ENCODE peak calls at places on chromosomes 13 and 19, in seven cellular contexts. K is IMR-90, S is mesendoderm, Y is neuronal stem cell, L is H9, F is mesenchymal stem cell, A is trophoblast cell. X is an unnamed sample.
A peak's percentile ranks its signal among the peaks of the same experiment; 100 is the strongest.

GRCh38 chr13:42398542-42398941 is 126.6 kb downstream of the AKAP11 start:
- DNase-seq in A (no peak), F (peak; percentile 84), K (no peak), S (no peak), Y (no peak), L (no peak), X (no peak)

GRCh38 chr13:41053384-41053826 is 7.9 kb upstream of the WBP4 start:
- DNase-seq in L (no peak), F (peak; percentile 61), K (peak; percentile 49), S (no peak), Y (no peak), A (peak; percentile 46), X (no peak)

GRCh38 chr13:22915442-22916082 is 265.2 kb upstream of the SGCG start:
- DNase-seq in K (peak; percentile 17), F (peak; percentile 4), Y (peak; percentile 52), L (peak; percentile 88), S (peak; percentile 93), A (peak; percentile 57), X (peak; percentile 66)

GRCh38 chr19:30664358-30665058 is 292.3 kb downstream of the ZNF536 start:
- DNase-seq in A (peak; percentile 6), Y (no peak), S (peak; percentile 63), F (no peak), K (peak; percentile 4), L (peak; percentile 53), X (no peak)

GRCh38 chr19:30082168-30082567 is 140.1 kb downstream of the URI1 start:
- DNase-seq in A (no peak), F (no peak), Y (no peak), L (no peak), S (no peak), K (no peak), X (no peak)

GRCh38 chr19:45667620-45668341 is at the start of gene GIPR:
- DNase-seq in S (peak; percentile 85), K (peak; percentile 38), Y (no peak), F (peak; percentile 68), A (peak; percentile 86), L (peak; percentile 83), X (no peak)

GRCh38 chr13:21338651-21339278 is 120.3 kb downstream of the ZDHHC20 start:
- DNase-seq in F (no peak), L (no peak), Y (no peak), A (peak; percentile 87), K (no peak), S (peak; percentile 85), X (no peak)

GRCh38 chr13:30618186-30618937 is 642 bp downstream of the USPL1 start:
- DNase-seq in A (peak; percentile 31), F (peak; percentile 41), S (no peak), L (no peak), K (no peak), Y (peak; percentile 18), X (no peak)

GRCh38 chr19:13241321-13242104 is 91.3 kb downstream of the IER2 start:
- DNase-seq in F (no peak), S (no peak), K (no peak), Y (no peak), L (peak; percentile 52), A (no peak), X (no peak)

GRCh38 chr19:41407271-41407670 is 9.7 kb downstream of the BCKDHA start:
- DNase-seq in Y (no peak), L (peak; percentile 67), S (peak; percentile 67), F (no peak), A (no peak), K (no peak), X (no peak)

GRCh38 chr13:23618341-23618740 is 48.1 kb downstream of the TNFRSF19 start:
- DNase-seq in Y (no peak), F (peak; percentile 84), S (peak; percentile 92), K (peak; percentile 98), A (peak; percentile 65), L (no peak), X (no peak)

GRCh38 chr19:48770734-48771472 is 15.6 kb downstream of the FGF21 start:
- DNase-seq in L (no peak), S (peak; percentile 19), F (no peak), Y (no peak), A (peak; percentile 68), K (no peak), X (no peak)

GRCh38 chr13:75607447-75607846 is 28.7 kb upstream of the LMO7 start:
- DNase-seq in A (peak; percentile 35), L (no peak), K (no peak), F (no peak), Y (no peak), S (no peak), X (no peak)

GRCh38 chr13:73465629-73465974 is 406.8 kb downstream of the KLF5 start:
- DNase-seq in L (no peak), K (peak; percentile 42), A (peak; percentile 59), F (peak; percentile 27), S (no peak), Y (no peak), X (no peak)

GRCh38 chr19:30272554-30272953 is 99.6 kb upstream of the ZNF536 start:
- DNase-seq in F (no peak), L (no peak), K (no peak), A (no peak), S (no peak), Y (no peak), X (no peak)

GRCh38 chr13:40187836-40188591 is 478.4 kb downstream of the FOXO1 start:
- DNase-seq in K (no peak), F (no peak), L (peak; percentile 38), Y (no peak), S (no peak), A (no peak), X (no peak)

GRCh38 chr13:101919541-101920306 is 467.2 kb downstream of the ITGBL1 start:
- DNase-seq in L (peak; percentile 73), S (peak; percentile 65), F (peak; percentile 42), K (peak; percentile 10), A (no peak), Y (peak; percentile 56), X (peak; percentile 85)

GRCh38 chr19:48618278-48618915 is 581 bp downstream of the RPL18 start:
- DNase-seq in L (no peak), Y (no peak), F (no peak), K (no peak), S (no peak), A (peak; percentile 51), X (no peak)

GRCh38 chr13:100671389-100672182 is 3.0 kb downstream of the TMTC4 start:
- DNase-seq in L (no peak), A (no peak), K (no peak), F (no peak), S (no peak), Y (no peak), X (no peak)
- H2BK120ac ChIP-seq in L (no peak overlapping the region), A (no peak overlapping the region), K (no peak overlapping the region), F (no peak overlapping the region), S (no peak overlapping the region), Y (no peak overlapping the region), X (no peak overlapping the region)

GRCh38 chr13:105759467-105759866 is 776.0 kb downstream of the EFNB2 start:
- DNase-seq in L (no peak), K (no peak), A (no peak), F (no peak), S (no peak), Y (no peak), X (no peak)
- H2BK120ac ChIP-seq in L (no peak overlapping the region), K (no peak overlapping the region), A (no peak overlapping the region), F (no peak overlapping the region), S (no peak overlapping the region), Y (no peak overlapping the region), X (no peak overlapping the region)

GRCh38 chr13:114164027-114164426 is 15.0 kb upstream of the CFAP97D2 start:
- DNase-seq in F (no peak), K (no peak), A (no peak), L (no peak), Y (no peak), S (no peak), X (no peak)
- H2BK120ac ChIP-seq in F (no peak overlapping the region), K (no peak overlapping the region), A (no peak overlapping the region), L (no peak overlapping the region), Y (no peak overlapping the region), S (no peak overlapping the region), X (no peak overlapping the region)

DNA sequence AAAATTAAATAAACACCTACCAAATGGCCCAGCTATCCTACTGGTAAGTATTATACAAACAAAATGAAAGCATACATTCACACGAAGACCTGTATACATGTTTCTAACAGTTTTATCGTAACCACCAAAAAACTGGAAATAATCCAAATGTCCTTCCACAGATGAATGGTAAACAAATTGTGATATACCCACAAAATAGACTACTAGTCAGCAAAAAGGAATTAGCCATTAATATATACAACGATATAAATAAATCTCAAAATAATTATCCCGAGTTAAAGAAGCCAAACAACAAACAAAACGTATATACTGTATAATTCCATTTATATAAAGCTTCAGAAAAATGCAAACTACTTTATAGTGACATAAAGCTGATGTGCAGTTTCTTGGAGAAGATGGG is 106.3 kb upstream of the SERTM1 start:
- DNase-seq in S (no peak), K (no peak), F (no peak), L (no peak), Y (no peak), A (no peak), X (no peak)
- H2BK120ac ChIP-seq in S (no peak overlapping the region), K (no peak overlapping the region), F (no peak overlapping the region), L (no peak overlapping the region), Y (no peak overlapping the region), A (no peak overlapping the region), X (no peak overlapping the region)

DNA sequence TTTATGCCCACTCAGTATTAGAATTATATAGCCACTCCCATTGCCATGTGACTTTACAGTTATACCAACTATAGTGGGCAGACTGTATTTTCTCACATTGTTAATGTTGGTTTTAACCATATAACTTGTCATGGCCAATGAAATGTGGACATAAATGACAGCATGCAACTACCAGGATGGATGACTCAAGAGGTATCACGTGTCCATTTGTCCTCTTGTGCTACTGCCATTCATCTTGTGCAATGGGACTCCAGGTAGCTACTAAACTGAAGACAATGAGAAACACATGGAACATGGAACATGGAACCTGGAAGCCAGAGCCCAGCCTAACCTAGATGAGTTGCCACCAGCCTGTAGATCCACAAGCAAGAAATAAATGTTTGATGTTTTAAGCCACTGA is 242.7 kb upstream of the IPO5 start:
- DNase-seq in S (no peak), K (no peak), A (peak; percentile 42), Y (no peak), F (no peak), L (no peak), X (no peak)
- H2BK120ac ChIP-seq in S (no peak overlapping the region), K (no peak overlapping the region), A (no peak overlapping the region), Y (no peak overlapping the region), F (no peak overlapping the region), L (no peak overlapping the region), X (no peak overlapping the region)

GRCh38 chr13:106407338-106407737 is 128.1 kb downstream of the EFNB2 start:
- DNase-seq in L (no peak), F (no peak), S (no peak), A (no peak), Y (no peak), K (no peak), X (no peak)
- H2BK120ac ChIP-seq in L (no peak overlapping the region), F (no peak overlapping the region), S (no peak overlapping the region), A (no peak overlapping the region), Y (no peak overlapping the region), K (no peak overlapping the region), X (no peak overlapping the region)